ENCODE peak calls at places on chromosomes 6 and 20, in six cellular contexts. F is AG08395; Q is NCI-H345; Y is CD8-positive, alpha-beta T cell; U is activated CD4-positive, alpha-beta T cell treated with anti-CD3 and anti-CD28 coated beads for 48 hours; X is epithelial cell of esophagus. N is an unnamed sample.

GRCh38 chr6:127900935-127901334 is at the start of gene THEMIS:
- DNase-seq in F (no peak), Q (no peak), Y (peak), U (peak), X (no peak), N (no peak)

GRCh38 chr6:87945181-87945580 is 102.5 kb upstream of the SPACA1 start:
- DNase-seq in F (no peak), Q (no peak), Y (no peak), U (no peak), X (peak), N (no peak)

GRCh38 chr6:150697515-150697914 is 97.8 kb downstream of the PLEKHG1 start:
- DNase-seq in F (peak), Q (peak), Y (no peak), U (no peak), X (no peak), N (no peak)

GRCh38 chr6:10404799-10405524 is 9.9 kb downstream of the TFAP2A start:
- DNase-seq in F (no peak), Q (no peak), Y (no peak), U (no peak), X (no peak), N (no peak)

GRCh38 chr6:16355238-16355637 is 116.9 kb downstream of the GMPR start:
- DNase-seq in F (no peak), Q (no peak), Y (no peak), U (no peak), X (no peak), N (no peak)

GRCh38 chr6:43718387-43719105 is 31.0 kb upstream of the MRPS18A start:
- DNase-seq in F (no peak), Q (no peak), Y (no peak), U (no peak), X (no peak), N (no peak)

GRCh38 chr20:48933017-48933766 is 11.7 kb downstream of the ARFGEF2 start:
- DNase-seq in F (no peak), Q (peak), Y (no peak), U (no peak), X (no peak), N (no peak)

GRCh38 chr20:4449977-4450715 is 271.6 kb upstream of the PRND start:
- DNase-seq in F (no peak), Q (no peak), Y (no peak), U (peak), X (peak), N (peak)

GRCh38 chr6:167855825-167856425 is 29.2 kb downstream of the AFDN start:
- DNase-seq in F (peak), Q (no peak), Y (no peak), U (peak), X (peak), N (no peak)

GRCh38 chr6:27188885-27189418 is 58.5 kb upstream of the PRSS16 start:
- DNase-seq in F (peak), Q (peak), Y (peak), U (peak), X (peak), N (peak)

GRCh38 chr6:40903456-40903855 is 135.6 kb downstream of the UNC5CL start:
- DNase-seq in F (no peak), Q (no peak), Y (no peak), U (no peak), X (peak), N (no peak)

GRCh38 chr6:126055449-126055848 is 69.1 kb downstream of the TRMT11 start:
- DNase-seq in F (no peak), Q (no peak), Y (no peak), U (no peak), X (no peak), N (no peak)

GRCh38 chr20:29873946-29874345 is 1383.5 kb upstream of the DEFB115 start:
- DNase-seq in F (no peak), Q (no peak), Y (no peak), U (peak), X (peak), N (no peak)

GRCh38 chr6:165480916-165481315 is 171.5 kb upstream of the C6orf118 start:
- DNase-seq in F (no peak), Q (no peak), Y (no peak), U (no peak), X (no peak), N (no peak)

GRCh38 chr6:121437861-121438651 is 2.6 kb downstream of the GJA1 start:
- DNase-seq in F (peak), Q (no peak), Y (no peak), U (no peak), X (peak), N (no peak)

GRCh38 chr6:166950443-166950821 is 5.9 kb downstream of the RNASET2 start:
- DNase-seq in F (no peak), Q (no peak), Y (no peak), U (peak), X (no peak), N (no peak)

GRCh38 chr20:32487381-32487780 is 97.8 kb downstream of the NOL4L start:
- DNase-seq in F (no peak), Q (no peak), Y (no peak), U (no peak), X (no peak), N (no peak)

GRCh38 chr6:169169941-169170582 is 83.6 kb downstream of the THBS2 start:
- DNase-seq in F (no peak), Q (no peak), Y (no peak), U (no peak), X (no peak), N (no peak)

GRCh38 chr20:25390538-25391528 is at the start of gene ABHD12:
- DNase-seq in F (peak), Q (peak), Y (peak), U (peak), X (peak), N (peak)

GRCh38 chr6:41663558-41663957 is 25.3 kb downstream of the MDFI start:
- DNase-seq in F (no peak), Q (no peak), Y (no peak), U (no peak), X (no peak), N (no peak)

GRCh38 chr20:36145877-36146707 is 8.4 kb upstream of the EPB41L1 start:
- DNase-seq in F (no peak), Q (no peak), Y (no peak), U (no peak), X (no peak), N (no peak)

GRCh38 chr6:90446164-90446563 is 140.7 kb downstream of the MAP3K7 start:
- DNase-seq in F (no peak), Q (no peak), Y (no peak), U (no peak), X (no peak), N (no peak)

GRCh38 chr6:131250121-131250520 is 114.9 kb downstream of the AKAP7 start:
- DNase-seq in F (peak), Q (no peak), Y (no peak), U (peak), X (peak), N (no peak)

GRCh38 chr20:38181207-38181693 is 16.2 kb upstream of the TGM2 start:
- DNase-seq in F (no peak), Q (peak), Y (no peak), U (no peak), X (no peak), N (no peak)

GRCh38 chr20:51346686-51347485 is 195.6 kb downstream of the NFATC2 start:
- DNase-seq in F (peak), Q (no peak), Y (no peak), U (no peak), X (peak), N (no peak)

GRCh38 chr20:32482251-32483220 is 102.6 kb downstream of the NOL4L start:
- DNase-seq in F (peak), Q (no peak), Y (peak), U (peak), X (peak), N (peak)

GRCh38 chr6:98579089-98579488 is 255.3 kb upstream of the POU3F2 start:
- DNase-seq in F (peak), Q (no peak), Y (no peak), U (no peak), X (peak), N (no peak)

GRCh38 chr6:167116109-167116837 is 6.6 kb upstream of the CCR6 start:
- DNase-seq in F (no peak), Q (peak), Y (no peak), U (no peak), X (no peak), N (no peak)